ENCODE peak calls at places on chromosomes 1 and 21, in eight cellular contexts. V is HTR-8/SVneo; J is kidney; W is HS-27A; R is Daoy; S is activated naive CD8-positive, alpha-beta T cell treated with anti-CD3 and anti-CD28 coated beads, Interleukin-2, amount 50 U/mL, for 24 hours; C is NCI-H1417; Y is stimulated activated CD8-positive, alpha-beta memory T cell treated with anti-CD3 and anti-CD28 coated beads, Interleukin-2, amount 100 ng/mL, for 48 hours. P is an unnamed sample.
A peak's percentile ranks its signal among the peaks of the same experiment; 100 is the strongest.

GRCh38 chr1:78619803-78620579 is at the start of gene IFI44L:
- DNase-seq in W (peak; percentile 27), S (peak; percentile 54), V (no peak), Y (peak; percentile 28), J (no peak), C (no peak), R (peak; percentile 63), P (no peak)

GRCh38 chr1:234863596-234863995 is 253.6 kb upstream of the IRF2BP2 start:
- DNase-seq in J (no peak), W (no peak), R (peak; percentile 52), V (no peak), S (no peak), C (no peak), Y (no peak), P (no peak)

GRCh38 chr1:19338323-19338762 is 26.2 kb downstream of the SLC66A1 start:
- DNase-seq in V (no peak), R (no peak), Y (no peak), J (peak; percentile 73), C (no peak), W (no peak), S (no peak), P (no peak)

GRCh38 chr1:24713736-24714135 is 31.5 kb upstream of the CLIC4 start:
- DNase-seq in C (no peak), W (no peak), V (no peak), J (no peak), S (no peak), R (no peak), Y (no peak), P (peak; percentile 17)

GRCh38 chr1:16175610-16176553 is 20.0 kb upstream of the EPHA2 start:
- DNase-seq in V (no peak), R (peak; percentile 94), C (no peak), J (peak; percentile 96), Y (no peak), S (no peak), W (no peak), P (no peak)

GRCh38 chr1:235601087-235601486 is 48.5 kb downstream of the GNG4 start:
- DNase-seq in Y (no peak), S (peak; percentile 32), C (peak; percentile 3), V (no peak), R (peak; percentile 23), J (peak; percentile 24), W (no peak), P (peak; percentile 18)

GRCh38 chr1:23122023-23122738 is 46.5 kb downstream of the LUZP1 start:
- DNase-seq in S (no peak), W (no peak), R (peak; percentile 67), C (no peak), Y (no peak), J (no peak), V (no peak), P (no peak)

GRCh38 chr1:43557744-43558245 is 27.1 kb downstream of the PTPRF start:
- DNase-seq in W (no peak), S (no peak), R (no peak), Y (no peak), J (no peak), V (no peak), C (peak; percentile 45), P (no peak)

GRCh38 chr1:54245501-54245900 is 45.5 kb downstream of the MRPL37 start:
- DNase-seq in S (no peak), J (peak; percentile 61), V (no peak), W (no peak), R (no peak), Y (no peak), C (no peak), P (no peak)

GRCh38 chr21:46317710-46318463 is 5.8 kb downstream of the C21orf58 start:
- DNase-seq in R (no peak), W (no peak), V (no peak), S (no peak), C (peak; percentile 93), Y (no peak), J (no peak), P (no peak)

GRCh38 chr1:13703128-13703513 is 3.1 kb downstream of the PRDM2 start:
- DNase-seq in J (no peak), R (no peak), Y (no peak), V (no peak), S (no peak), C (no peak), W (no peak), P (no peak)

GRCh38 chr1:47106792-47107191 is 30.4 kb upstream of the CYP4A22 start:
- DNase-seq in R (no peak), W (no peak), J (no peak), Y (no peak), V (no peak), S (no peak), C (no peak), P (no peak)

GRCh38 chr1:151187205-151187604 is 2.8 kb downstream of the VPS72 start:
- DNase-seq in Y (no peak), V (no peak), C (no peak), R (no peak), J (no peak), W (no peak), S (no peak), P (no peak)